ENCODE peak calls at places on chromosomes 16 and 17, in eight cellular contexts. S is hypothalamus, D is RCC 7860, O is T-cell, W is OCI-LY7, A is T-helper 2 cell, J is HT1080, E is NCI-H1092. X is an unnamed sample.

GRCh38 chr17:32277284-32277683 is 11.7 kb downstream of the RHBDL3 start:
- DNase-seq in S (no peak), D (no peak), O (no peak), W (no peak), A (no peak), J (no peak), E (no peak), X (no peak)

GRCh38 chr17:50963139-50963538 is 97.0 kb upstream of the TOB1 start:
- DNase-seq in S (no peak), D (no peak), O (no peak), W (no peak), A (no peak), J (no peak), E (no peak), X (no peak)

GRCh38 chr17:64938925-64939474 is 19.7 kb upstream of the LRRC37A3 start:
- DNase-seq in S (no peak), D (peak; percentile 95), O (peak; percentile 26), W (peak; percentile 50), A (peak; percentile 19), J (peak; percentile 24), E (no peak), X (no peak)

GRCh38 chr16:85372627-85373372 is 240.3 kb upstream of the GSE1 start:
- DNase-seq in S (no peak), D (peak; percentile 81), O (no peak), W (no peak), A (no peak), J (peak; percentile 78), E (no peak), X (no peak)

GRCh38 chr17:36885761-36886365 is 51.4 kb upstream of the LHX1 start:
- DNase-seq in S (no peak), D (no peak), O (no peak), W (no peak), A (no peak), J (no peak), E (no peak), X (no peak)

GRCh38 chr16:74700206-74701040 is at the start of gene MLKL:
- DNase-seq in S (no peak), D (peak; percentile 71), O (peak; percentile 60), W (peak; percentile 53), A (peak; percentile 46), J (peak; percentile 78), E (no peak), X (no peak)

GRCh38 chr16:89847930-89848297 is 19.6 kb downstream of the SPIRE2 start:
- DNase-seq in S (no peak), D (no peak), O (no peak), W (no peak), A (no peak), J (no peak), E (no peak), X (no peak)

GRCh38 chr16:80938035-80938927 is 68.4 kb downstream of the CMC2 start:
- DNase-seq in S (no peak), D (peak; percentile 14), O (no peak), W (no peak), A (no peak), J (peak; percentile 78), E (no peak), X (no peak)

GRCh38 chr17:39213852-39214251 is 11.9 kb downstream of the STAC2 start:
- DNase-seq in S (no peak), D (peak; percentile 89), O (no peak), W (no peak), A (no peak), J (peak; percentile 82), E (no peak), X (no peak)

GRCh38 chr17:31490991-31491793 is 99.7 kb downstream of the RAB11FIP4 start:
- DNase-seq in S (no peak), D (no peak), O (no peak), W (peak; percentile 76), A (no peak), J (no peak), E (no peak), X (no peak)

GRCh38 chr17:49585422-49586027 is 9.9 kb downstream of the NXPH3 start:
- DNase-seq in S (no peak), D (no peak), O (no peak), W (no peak), A (no peak), J (no peak), E (no peak), X (no peak)

GRCh38 chr16:4693956-4694663 is 748 bp downstream of the NUDT16L1 start:
- DNase-seq in S (no peak), D (no peak), O (peak; percentile 59), W (peak; percentile 56), A (peak; percentile 46), J (no peak), E (no peak), X (no peak)

GRCh38 chr16:595942-596735 is 6.3 kb downstream of the RAB40C start:
- DNase-seq in S (no peak), D (no peak), O (no peak), W (no peak), A (no peak), J (no peak), E (no peak), X (no peak)

GRCh38 chr16:58678716-58679115 is 5.9 kb downstream of the SLC38A7 start:
- DNase-seq in S (no peak), D (peak; percentile 4), O (no peak), W (peak; percentile 33), A (no peak), J (peak; percentile 35), E (no peak), X (no peak)

GRCh38 chr17:50460831-50461526 is 7.7 kb downstream of the CHAD start:
- DNase-seq in S (no peak), D (no peak), O (no peak), W (no peak), A (no peak), J (no peak), E (no peak), X (no peak)

GRCh38 chr16:90008708-90009145 is 10.5 kb downstream of the DBNDD1 start:
- DNase-seq in S (no peak), D (no peak), O (peak; percentile 55), W (peak; percentile 81), A (peak; percentile 37), J (peak; percentile 45), E (no peak), X (no peak)

GRCh38 chr16:85871756-85872155 is 27.2 kb upstream of the IRF8 start:
- DNase-seq in S (no peak), D (no peak), O (no peak), W (no peak), A (no peak), J (no peak), E (no peak), X (no peak)

GRCh38 chr17:64118452-64118979 is 11.4 kb downstream of the ERN1 start:
- DNase-seq in S (peak; percentile 4), D (no peak), O (no peak), W (no peak), A (no peak), J (no peak), E (peak; percentile 68), X (no peak)

GRCh38 chr16:1979271-1980025 is 1.8 kb downstream of the NOXO1 start:
- DNase-seq in S (no peak), D (no peak), O (no peak), W (no peak), A (no peak), J (no peak), E (no peak), X (no peak)

GRCh38 chr16:73732681-73733080 is 563.9 kb upstream of the PSMD7 start:
- DNase-seq in S (no peak), D (no peak), O (no peak), W (no peak), A (no peak), J (no peak), E (no peak), X (no peak)

GRCh38 chr17:5262417-5262816 is 19.7 kb upstream of the RABEP1 start:
- DNase-seq in S (no peak), D (no peak), O (no peak), W (no peak), A (no peak), J (no peak), E (no peak), X (no peak)

GRCh38 chr17:35046740-35047283 is 16.7 kb downstream of the RFFL start:
- DNase-seq in S (no peak), D (no peak), O (peak; percentile 22), W (no peak), A (peak; percentile 26), J (peak; percentile 86), E (no peak), X (no peak)

GRCh38 chr16:2512920-2513404 is 790 bp upstream of the ATP6V0C start:
- DNase-seq in S (no peak), D (no peak), O (peak; percentile 33), W (peak; percentile 65), A (no peak), J (no peak), E (peak; percentile 63), X (no peak)

GRCh38 chr17:27549251-27549919 is 81.6 kb upstream of the LGALS9 start:
- DNase-seq in S (peak; percentile 31), D (no peak), O (no peak), W (no peak), A (no peak), J (no peak), E (no peak), X (no peak)

GRCh38 chr16:23491490-23492391 is 18.6 kb downstream of the GGA2 start:
- DNase-seq in S (no peak), D (peak; percentile 20), O (no peak), W (no peak), A (no peak), J (peak; percentile 57), E (no peak), X (no peak)

GRCh38 chr16:2156025-2156848 is 655 bp downstream of the TRAF7 start:
- DNase-seq in S (no peak), D (peak; percentile 14), O (no peak), W (peak; percentile 36), A (no peak), J (peak; percentile 48), E (no peak), X (no peak)

GRCh38 chr16:86565644-86566511 is 751 bp upstream of the FOXC2 start:
- DNase-seq in S (no peak), D (no peak), O (no peak), W (no peak), A (no peak), J (no peak), E (no peak), X (no peak)

GRCh38 chr16:10738231-10739077 is 5.2 kb upstream of the NUBP1 start:
- DNase-seq in S (no peak), D (peak; percentile 89), O (no peak), W (peak; percentile 27), A (no peak), J (peak; percentile 91), E (no peak), X (no peak)

GRCh38 chr17:81551458-81552243 is 502 bp downstream of the FAAP100 start:
- DNase-seq in S (no peak), D (peak; percentile 8), O (no peak), W (peak; percentile 56), A (no peak), J (no peak), E (no peak), X (no peak)

GRCh38 chr17:63702223-63702577 is 2.3 kb upstream of the LIMD2 start:
- DNase-seq in S (no peak), D (no peak), O (peak; percentile 58), W (peak; percentile 85), A (peak; percentile 49), J (no peak), E (no peak), X (no peak)

GRCh38 chr17:74427048-74427762 is 4.7 kb upstream of the GPRC5C start:
- DNase-seq in S (peak; percentile 15), D (no peak), O (no peak), W (no peak), A (no peak), J (no peak), E (no peak), X (no peak)

X was measured in esophagus squamous epithelium.